ENCODE peak calls at places on chromosomes 7 and 10, in eight cellular contexts. One of them, this sample, is unnamed.

GRCh38 chr7:7014827-7015610 is 167.3 kb upstream of the C1GALT1 start:
- DNase-seq in memory B cell: no peak
- DNase-seq in caudate nucleus: no peak
- DNase-seq in NCI-H748 treated with DMSO at 0.1 percent for 48 hours: no peak
- DNase-seq in globus pallidus: peak; percentile 7
- DNase-seq in choroid plexus epithelial cell: no peak
- DNase-seq in hepatic stellate cell: no peak
- DNase-seq in body of pancreas: no peak
- DNase-seq in this sample: no peak

GRCh38 chr7:101031082-101031481 is 11.2 kb downstream of the MUC17 start:
- DNase-seq in hepatic stellate cell: no peak
- DNase-seq in NCI-H748 treated with DMSO at 0.1 percent for 48 hours: no peak
- DNase-seq in globus pallidus: no peak
- DNase-seq in memory B cell: no peak
- DNase-seq in choroid plexus epithelial cell: no peak
- DNase-seq in caudate nucleus: no peak
- DNase-seq in body of pancreas: peak; percentile 8
- DNase-seq in this sample: peak; percentile 21

GRCh38 chr10:29209830-29210229 is 79.0 kb upstream of the LYZL1 start:
- DNase-seq in NCI-H748 treated with DMSO at 0.1 percent for 48 hours: no peak
- DNase-seq in hepatic stellate cell: no peak
- DNase-seq in memory B cell: no peak
- DNase-seq in body of pancreas: no peak
- DNase-seq in globus pallidus: no peak
- DNase-seq in caudate nucleus: no peak
- DNase-seq in choroid plexus epithelial cell: no peak
- DNase-seq in this sample: no peak

GRCh38 chr7:106668853-106669539 is 8.0 kb upstream of the CCDC71L start:
- DNase-seq in memory B cell: no peak
- DNase-seq in NCI-H748 treated with DMSO at 0.1 percent for 48 hours: no peak
- DNase-seq in choroid plexus epithelial cell: no peak
- DNase-seq in body of pancreas: no peak
- DNase-seq in globus pallidus: no peak
- DNase-seq in hepatic stellate cell: no peak
- DNase-seq in caudate nucleus: no peak
- DNase-seq in this sample: no peak

GRCh38 chr7:66629222-66629658 is 559 bp downstream of the KCTD7 start:
- DNase-seq in hepatic stellate cell: no peak
- DNase-seq in NCI-H748 treated with DMSO at 0.1 percent for 48 hours: peak; percentile 52
- DNase-seq in body of pancreas: no peak
- DNase-seq in caudate nucleus: no peak
- DNase-seq in memory B cell: no peak
- DNase-seq in choroid plexus epithelial cell: no peak
- DNase-seq in globus pallidus: no peak
- DNase-seq in this sample: peak; percentile 26

GRCh38 chr10:58384095-58384494 is 1.1 kb upstream of the TFAM start:
- DNase-seq in memory B cell: peak; percentile 74
- DNase-seq in NCI-H748 treated with DMSO at 0.1 percent for 48 hours: no peak
- DNase-seq in body of pancreas: no peak
- DNase-seq in hepatic stellate cell: no peak
- DNase-seq in choroid plexus epithelial cell: peak; percentile 32
- DNase-seq in caudate nucleus: no peak
- DNase-seq in globus pallidus: peak; percentile 27
- DNase-seq in this sample: no peak

GRCh38 chr7:131110294-131111080 is 217.2 kb upstream of the MKLN1 start:
- DNase-seq in body of pancreas: peak; percentile 24
- DNase-seq in memory B cell: no peak
- DNase-seq in caudate nucleus: no peak
- DNase-seq in hepatic stellate cell: peak; percentile 37
- DNase-seq in globus pallidus: peak; percentile 47
- DNase-seq in NCI-H748 treated with DMSO at 0.1 percent for 48 hours: peak; percentile 28
- DNase-seq in choroid plexus epithelial cell: peak; percentile 52
- DNase-seq in this sample: peak; percentile 21

GRCh38 chr10:73625004-73625883 is 16.0 kb downstream of the MYOZ1 start:
- DNase-seq in body of pancreas: peak; percentile 40
- DNase-seq in caudate nucleus: no peak
- DNase-seq in NCI-H748 treated with DMSO at 0.1 percent for 48 hours: no peak
- DNase-seq in globus pallidus: peak; percentile 40
- DNase-seq in memory B cell: no peak
- DNase-seq in choroid plexus epithelial cell: peak; percentile 54
- DNase-seq in hepatic stellate cell: peak; percentile 48
- DNase-seq in this sample: peak; percentile 32

GRCh38 chr7:97982647-97983046 is 7.3 kb downstream of the OCM2 start:
- DNase-seq in globus pallidus: no peak
- DNase-seq in body of pancreas: no peak
- DNase-seq in choroid plexus epithelial cell: no peak
- DNase-seq in NCI-H748 treated with DMSO at 0.1 percent for 48 hours: no peak
- DNase-seq in hepatic stellate cell: no peak
- DNase-seq in caudate nucleus: no peak
- DNase-seq in memory B cell: no peak
- DNase-seq in this sample: no peak

GRCh38 chr7:121204537-121204936 is 124.3 kb upstream of the WNT16 start:
- DNase-seq in caudate nucleus: no peak
- DNase-seq in hepatic stellate cell: no peak
- DNase-seq in memory B cell: no peak
- DNase-seq in globus pallidus: no peak
- DNase-seq in body of pancreas: no peak
- DNase-seq in choroid plexus epithelial cell: no peak
- DNase-seq in NCI-H748 treated with DMSO at 0.1 percent for 48 hours: peak; percentile 14
- DNase-seq in this sample: no peak

GRCh38 chr10:130236711-130237110 is 100.5 kb downstream of the GLRX3 start:
- DNase-seq in hepatic stellate cell: no peak
- DNase-seq in caudate nucleus: no peak
- DNase-seq in choroid plexus epithelial cell: no peak
- DNase-seq in NCI-H748 treated with DMSO at 0.1 percent for 48 hours: no peak
- DNase-seq in globus pallidus: no peak
- DNase-seq in body of pancreas: no peak
- DNase-seq in memory B cell: no peak
- DNase-seq in this sample: no peak

GRCh38 chr10:43229208-43230061 is 37.4 kb downstream of the RASGEF1A start:
- DNase-seq in hepatic stellate cell: no peak
- DNase-seq in body of pancreas: peak; percentile 55
- DNase-seq in caudate nucleus: no peak
- DNase-seq in choroid plexus epithelial cell: no peak
- DNase-seq in globus pallidus: no peak
- DNase-seq in memory B cell: no peak
- DNase-seq in NCI-H748 treated with DMSO at 0.1 percent for 48 hours: peak; percentile 7
- DNase-seq in this sample: peak; percentile 24

GRCh38 chr10:78302739-78302988 is 269.0 kb downstream of the RPS24 start:
- DNase-seq in choroid plexus epithelial cell: no peak
- DNase-seq in caudate nucleus: no peak
- DNase-seq in memory B cell: no peak
- DNase-seq in hepatic stellate cell: no peak
- DNase-seq in NCI-H748 treated with DMSO at 0.1 percent for 48 hours: no peak
- DNase-seq in body of pancreas: no peak
- DNase-seq in globus pallidus: no peak
- DNase-seq in this sample: no peak

GRCh38 chr10:110843796-110844616 is 27.7 kb upstream of the PDCD4 start:
- DNase-seq in hepatic stellate cell: no peak
- DNase-seq in choroid plexus epithelial cell: no peak
- DNase-seq in NCI-H748 treated with DMSO at 0.1 percent for 48 hours: no peak
- DNase-seq in globus pallidus: no peak
- DNase-seq in caudate nucleus: no peak
- DNase-seq in body of pancreas: peak; percentile 71
- DNase-seq in memory B cell: no peak
- DNase-seq in this sample: peak; percentile 79

GRCh38 chr10:24957624-24958435 is 5.4 kb upstream of the PRTFDC1 start:
- DNase-seq in NCI-H748 treated with DMSO at 0.1 percent for 48 hours: no peak
- DNase-seq in body of pancreas: no peak
- DNase-seq in globus pallidus: peak; percentile 74
- DNase-seq in caudate nucleus: no peak
- DNase-seq in memory B cell: no peak
- DNase-seq in hepatic stellate cell: peak; percentile 62
- DNase-seq in choroid plexus epithelial cell: peak; percentile 92
- DNase-seq in this sample: no peak

GRCh38 chr10:3534433-3534832 is 250.6 kb downstream of the KLF6 start:
- DNase-seq in caudate nucleus: no peak
- DNase-seq in NCI-H748 treated with DMSO at 0.1 percent for 48 hours: no peak
- DNase-seq in body of pancreas: no peak
- DNase-seq in choroid plexus epithelial cell: no peak
- DNase-seq in globus pallidus: no peak
- DNase-seq in hepatic stellate cell: no peak
- DNase-seq in memory B cell: no peak
- DNase-seq in this sample: no peak

GRCh38 chr10:29619273-29619672 is 15.5 kb downstream of the SVIL start:
- DNase-seq in hepatic stellate cell: peak; percentile 43
- DNase-seq in body of pancreas: no peak
- DNase-seq in caudate nucleus: no peak
- DNase-seq in globus pallidus: no peak
- DNase-seq in choroid plexus epithelial cell: peak; percentile 69
- DNase-seq in memory B cell: no peak
- DNase-seq in NCI-H748 treated with DMSO at 0.1 percent for 48 hours: no peak
- DNase-seq in this sample: no peak

GRCh38 chr7:27188666-27189559 is 3.9 kb upstream of the HOXA11 start:
- DNase-seq in NCI-H748 treated with DMSO at 0.1 percent for 48 hours: no peak
- DNase-seq in body of pancreas: no peak
- DNase-seq in memory B cell: no peak
- DNase-seq in globus pallidus: no peak
- DNase-seq in caudate nucleus: no peak
- DNase-seq in hepatic stellate cell: no peak
- DNase-seq in choroid plexus epithelial cell: no peak
- DNase-seq in this sample: peak; percentile 78

GRCh38 chr10:126867567-126868365 is 37.5 kb upstream of the DOCK1 start:
- DNase-seq in caudate nucleus: no peak
- DNase-seq in choroid plexus epithelial cell: peak; percentile 73
- DNase-seq in memory B cell: no peak
- DNase-seq in hepatic stellate cell: peak; percentile 47
- DNase-seq in NCI-H748 treated with DMSO at 0.1 percent for 48 hours: no peak
- DNase-seq in globus pallidus: no peak
- DNase-seq in body of pancreas: no peak
- DNase-seq in this sample: no peak

GRCh38 chr10:102501201-102502028 is 1.1 kb downstream of the ACTR1A start:
- DNase-seq in body of pancreas: no peak
- DNase-seq in globus pallidus: no peak
- DNase-seq in choroid plexus epithelial cell: peak; percentile 51
- DNase-seq in caudate nucleus: no peak
- DNase-seq in memory B cell: no peak
- DNase-seq in NCI-H748 treated with DMSO at 0.1 percent for 48 hours: no peak
- DNase-seq in hepatic stellate cell: no peak
- DNase-seq in this sample: no peak

GRCh38 chr7:101486056-101486763 is 123.5 kb downstream of the COL26A1 start:
- DNase-seq in globus pallidus: no peak
- DNase-seq in choroid plexus epithelial cell: peak; percentile 15
- DNase-seq in hepatic stellate cell: no peak
- DNase-seq in NCI-H748 treated with DMSO at 0.1 percent for 48 hours: no peak
- DNase-seq in caudate nucleus: no peak
- DNase-seq in memory B cell: no peak
- DNase-seq in body of pancreas: no peak
- DNase-seq in this sample: no peak

GRCh38 chr10:73529089-73529832 is 33.4 kb upstream of the PPP3CB start:
- DNase-seq in NCI-H748 treated with DMSO at 0.1 percent for 48 hours: peak; percentile 55
- DNase-seq in choroid plexus epithelial cell: peak; percentile 90
- DNase-seq in caudate nucleus: no peak
- DNase-seq in globus pallidus: peak; percentile 82
- DNase-seq in memory B cell: peak; percentile 70
- DNase-seq in hepatic stellate cell: peak; percentile 68
- DNase-seq in body of pancreas: peak; percentile 44
- DNase-seq in this sample: peak; percentile 46

GRCh38 chr10:9824546-9825164 is 1193.0 kb upstream of the CELF2 start:
- DNase-seq in caudate nucleus: no peak
- DNase-seq in body of pancreas: peak; percentile 62
- DNase-seq in choroid plexus epithelial cell: no peak
- DNase-seq in NCI-H748 treated with DMSO at 0.1 percent for 48 hours: no peak
- DNase-seq in memory B cell: no peak
- DNase-seq in hepatic stellate cell: no peak
- DNase-seq in globus pallidus: no peak
- DNase-seq in this sample: no peak

GRCh38 chr7:66099551-66100407 is 14.9 kb upstream of the CRCP start:
- DNase-seq in caudate nucleus: no peak
- DNase-seq in memory B cell: no peak
- DNase-seq in NCI-H748 treated with DMSO at 0.1 percent for 48 hours: peak; percentile 66
- DNase-seq in body of pancreas: peak; percentile 85
- DNase-seq in hepatic stellate cell: peak; percentile 45
- DNase-seq in globus pallidus: no peak
- DNase-seq in choroid plexus epithelial cell: peak; percentile 94
- DNase-seq in this sample: peak; percentile 87

GRCh38 chr7:116632349-116632748 is 39.6 kb upstream of the MET start:
- DNase-seq in hepatic stellate cell: no peak
- DNase-seq in caudate nucleus: no peak
- DNase-seq in globus pallidus: no peak
- DNase-seq in NCI-H748 treated with DMSO at 0.1 percent for 48 hours: no peak
- DNase-seq in memory B cell: no peak
- DNase-seq in choroid plexus epithelial cell: peak; percentile 18
- DNase-seq in body of pancreas: no peak
- DNase-seq in this sample: no peak

GRCh38 chr10:99708428-99709010 is 23.4 kb downstream of the COX15 start:
- DNase-seq in globus pallidus: no peak
- DNase-seq in memory B cell: no peak
- DNase-seq in caudate nucleus: no peak
- DNase-seq in hepatic stellate cell: no peak
- DNase-seq in choroid plexus epithelial cell: no peak
- DNase-seq in body of pancreas: no peak
- DNase-seq in NCI-H748 treated with DMSO at 0.1 percent for 48 hours: no peak
- DNase-seq in this sample: no peak

GRCh38 chr10:373516-374309 is 238.5 kb downstream of the ZMYND11 start:
- DNase-seq in caudate nucleus: no peak
- DNase-seq in globus pallidus: no peak
- DNase-seq in choroid plexus epithelial cell: peak; percentile 88
- DNase-seq in memory B cell: no peak
- DNase-seq in NCI-H748 treated with DMSO at 0.1 percent for 48 hours: peak; percentile 2
- DNase-seq in body of pancreas: peak; percentile 33
- DNase-seq in hepatic stellate cell: no peak
- DNase-seq in this sample: peak; percentile 25

GRCh38 chr10:131653140-131653539 is 247.7 kb upstream of the PPP2R2D start:
- DNase-seq in globus pallidus: no peak
- DNase-seq in caudate nucleus: no peak
- DNase-seq in hepatic stellate cell: no peak
- DNase-seq in memory B cell: no peak
- DNase-seq in NCI-H748 treated with DMSO at 0.1 percent for 48 hours: no peak
- DNase-seq in choroid plexus epithelial cell: no peak
- DNase-seq in body of pancreas: no peak
- DNase-seq in this sample: no peak

GRCh38 chr10:68957654-68958053 is 1.7 kb downstream of the DDX21 start:
- DNase-seq in memory B cell: no peak
- DNase-seq in NCI-H748 treated with DMSO at 0.1 percent for 48 hours: no peak
- DNase-seq in body of pancreas: no peak
- DNase-seq in hepatic stellate cell: no peak
- DNase-seq in caudate nucleus: no peak
- DNase-seq in choroid plexus epithelial cell: peak; percentile 23
- DNase-seq in globus pallidus: no peak
- DNase-seq in this sample: no peak

GRCh38 chr7:146892151-146892550 is 775.5 kb downstream of the CNTNAP2 start:
- DNase-seq in choroid plexus epithelial cell: peak; percentile 54
- DNase-seq in caudate nucleus: no peak
- DNase-seq in NCI-H748 treated with DMSO at 0.1 percent for 48 hours: no peak
- DNase-seq in body of pancreas: no peak
- DNase-seq in hepatic stellate cell: no peak
- DNase-seq in memory B cell: no peak
- DNase-seq in globus pallidus: no peak
- DNase-seq in this sample: no peak

GRCh38 chr10:14712991-14713422 is 61.7 kb downstream of the FAM107B start:
- DNase-seq in body of pancreas: no peak
- DNase-seq in choroid plexus epithelial cell: peak; percentile 61
- DNase-seq in globus pallidus: no peak
- DNase-seq in memory B cell: no peak
- DNase-seq in caudate nucleus: no peak
- DNase-seq in NCI-H748 treated with DMSO at 0.1 percent for 48 hours: no peak
- DNase-seq in hepatic stellate cell: no peak
- DNase-seq in this sample: no peak

GRCh38 chr7:45178241-45179225 is 20.9 kb downstream of the RAMP3 start:
- DNase-seq in globus pallidus: no peak
- DNase-seq in body of pancreas: no peak
- DNase-seq in choroid plexus epithelial cell: peak; percentile 2
- DNase-seq in hepatic stellate cell: no peak
- DNase-seq in NCI-H748 treated with DMSO at 0.1 percent for 48 hours: no peak
- DNase-seq in memory B cell: no peak
- DNase-seq in caudate nucleus: no peak
- DNase-seq in this sample: no peak

GRCh38 chr7:11579141-11579540 is 252.9 kb downstream of the THSD7A start:
- DNase-seq in choroid plexus epithelial cell: peak; percentile 35
- DNase-seq in memory B cell: no peak
- DNase-seq in NCI-H748 treated with DMSO at 0.1 percent for 48 hours: no peak
- DNase-seq in caudate nucleus: no peak
- DNase-seq in hepatic stellate cell: no peak
- DNase-seq in globus pallidus: no peak
- DNase-seq in body of pancreas: no peak
- DNase-seq in this sample: no peak

GRCh38 chr10:47039558-47039905 is 128.3 kb downstream of the PTPN20 start:
- DNase-seq in hepatic stellate cell: no peak
- DNase-seq in caudate nucleus: no peak
- DNase-seq in body of pancreas: no peak
- DNase-seq in globus pallidus: no peak
- DNase-seq in NCI-H748 treated with DMSO at 0.1 percent for 48 hours: no peak
- DNase-seq in choroid plexus epithelial cell: no peak
- DNase-seq in memory B cell: no peak
- DNase-seq in this sample: no peak